ENCODE peak calls at places on chromosomes 13 and 19, in five cellular contexts. U, Z, X, C and W are unnamed samples. For H3K9me3, the result is how much of the 10 kb centered on the place peaks cover.

GRCh38 chr19:32230441-32230840 is 115.0 kb upstream of the ZNF507 start:
- DNase-seq in C (no peak), U (no peak), X (no peak), Z (no peak), W (no peak)

GRCh38 chr13:83184819-83185218 is 697.5 kb downstream of the SLITRK1 start:
- DNase-seq in U (no peak), Z (no peak), X (no peak), C (no peak), W (no peak)

GRCh38 chr13:29524641-29525040 is 70.8 kb downstream of the SLC7A1 start:
- DNase-seq in U (no peak), X (no peak), C (no peak), Z (no peak), W (no peak)

GRCh38 chr13:22837980-22838615 is 342.7 kb upstream of the SGCG start:
- DNase-seq in C (no peak), X (no peak), Z (no peak), U (no peak), W (no peak)

GRCh38 chr19:40231544-40232424 is 5.3 kb upstream of the CCNP start:
- DNase-seq in C (no peak), Z (no peak), U (no peak), X (no peak), W (no peak)

GRCh38 chr19:571127-571974 is 1.0 kb upstream of the BSG start:
- DNase-seq in X (peak), U (no peak), Z (no peak), C (no peak), W (peak)

GRCh38 chr13:60623131-60623530 is 226.1 kb downstream of the TDRD3 start:
- DNase-seq in C (no peak), X (no peak), U (no peak), Z (no peak), W (no peak)

GRCh38 chr13:36251528-36251927 is 37.2 kb upstream of the SOHLH2 start:
- DNase-seq in X (no peak), C (no peak), U (no peak), Z (no peak), W (no peak)

GRCh38 chr13:39976481-39976880 is 321.0 kb downstream of the COG6 start:
- DNase-seq in C (no peak), X (no peak), Z (no peak), U (no peak), W (no peak)

GRCh38 chr19:44777715-44778347 is at the start of gene CBLC:
- DNase-seq in X (no peak), U (peak), Z (no peak), C (no peak), W (no peak)

GRCh38 chr13:39406688-39407087 is 196.3 kb downstream of the LHFPL6 start:
- DNase-seq in C (no peak), Z (no peak), X (no peak), U (no peak), W (no peak)

GRCh38 chr13:86425127-86425526 is 625.9 kb upstream of the SLITRK6 start:
- DNase-seq in X (no peak), U (no peak), C (no peak), Z (no peak), W (no peak)

GRCh38 chr19:45767410-45767880 is 1.6 kb downstream of the SIX5 start:
- DNase-seq in X (no peak), C (peak), U (no peak), Z (peak), W (no peak)

GRCh38 chr13:28710161-28710560 is 8.6 kb downstream of the SLC46A3 start:
- DNase-seq in Z (no peak), X (no peak), U (no peak), C (no peak), W (no peak)

GRCh38 chr19:2488405-2488941 is 12.5 kb downstream of the GADD45B start:
- DNase-seq in X (no peak), C (no peak), U (no peak), Z (no peak), W (no peak)

GRCh38 chr19:1560281-1560882 is 7.7 kb downstream of the MEX3D start:
- DNase-seq in X (no peak), Z (no peak), U (no peak), C (no peak), W (no peak)

DNA sequence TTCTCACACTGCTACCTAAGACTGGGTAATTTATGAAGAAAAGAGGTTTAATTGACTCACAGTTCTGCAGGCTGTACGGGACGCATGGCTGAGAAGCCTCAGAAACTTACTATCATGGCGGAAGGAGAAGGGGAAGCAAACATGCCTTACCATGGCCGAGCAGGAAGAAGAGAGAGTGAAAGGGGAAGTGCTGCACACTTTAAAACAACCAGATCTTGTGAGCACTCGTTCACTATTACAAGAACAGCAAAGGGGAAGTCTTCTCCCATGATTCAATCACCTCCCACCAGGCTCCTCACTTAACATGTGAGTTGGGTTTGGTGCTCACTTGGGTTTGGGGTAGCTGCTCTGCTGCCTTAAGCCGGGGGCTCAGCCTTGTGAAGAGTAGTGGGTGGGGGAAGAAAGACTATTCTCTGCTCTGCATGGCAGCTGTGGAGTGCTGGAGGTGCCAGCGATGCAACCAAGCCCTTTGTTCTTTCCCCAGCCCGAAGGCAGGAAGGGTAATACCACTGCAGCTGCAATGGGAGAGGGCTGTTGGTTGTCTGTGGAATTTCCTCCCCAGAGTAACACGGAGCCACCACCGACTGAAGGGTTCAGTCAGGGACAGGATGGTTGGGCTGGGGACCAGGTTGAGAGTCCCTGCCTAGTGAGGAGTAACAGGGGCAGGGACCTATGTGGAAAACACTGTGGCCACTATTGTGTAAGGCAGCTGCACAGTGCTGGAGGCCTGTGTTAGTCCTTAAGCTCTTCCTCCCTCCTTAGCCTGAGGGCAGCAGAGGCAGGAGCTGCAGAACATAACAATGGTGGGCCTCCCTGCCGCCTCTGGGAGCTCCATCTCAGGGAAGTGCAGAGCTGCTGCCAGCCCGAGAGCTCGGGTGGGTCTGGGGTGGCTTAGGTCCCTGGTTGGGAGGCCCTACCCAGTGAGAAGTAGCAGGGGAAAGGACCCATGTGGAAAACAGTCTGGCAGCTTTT is 1262.5 kb downstream of the EFNB2 start:
- DNase-seq in Z (no peak), X (no peak), U (no peak), C (no peak), W (no peak)
- H3K9me3 ChIP-seq in Z (under half), X (under half), U (under half), C (under half), W (under half)

GRCh38 chr13:19324325-19324724 is 142.7 kb upstream of the TUBA3C start:
- DNase-seq in C (no peak), X (no peak), Z (no peak), U (no peak), W (no peak)
- H3K9me3 ChIP-seq in C (under half), X (under half), Z (under half), U (under half), W (under half)

GRCh38 chr13:112722433-112723250 is 32.8 kb downstream of the ATP11A start:
- DNase-seq in X (no peak), C (no peak), U (peak), Z (no peak), W (no peak)

GRCh38 chr13:112720814-112721197 is 31.0 kb downstream of the ATP11A start:
- DNase-seq in X (no peak), C (no peak), Z (no peak), U (no peak), W (no peak)

GRCh38 chr13:112719556-112719955 is 29.7 kb downstream of the ATP11A start:
- DNase-seq in X (no peak), U (no peak), Z (no peak), C (no peak), W (no peak)

GRCh38 chr13:112720251-112720650 is 30.4 kb downstream of the ATP11A start:
- DNase-seq in U (no peak), Z (no peak), C (no peak), X (no peak), W (no peak)

DNA sequence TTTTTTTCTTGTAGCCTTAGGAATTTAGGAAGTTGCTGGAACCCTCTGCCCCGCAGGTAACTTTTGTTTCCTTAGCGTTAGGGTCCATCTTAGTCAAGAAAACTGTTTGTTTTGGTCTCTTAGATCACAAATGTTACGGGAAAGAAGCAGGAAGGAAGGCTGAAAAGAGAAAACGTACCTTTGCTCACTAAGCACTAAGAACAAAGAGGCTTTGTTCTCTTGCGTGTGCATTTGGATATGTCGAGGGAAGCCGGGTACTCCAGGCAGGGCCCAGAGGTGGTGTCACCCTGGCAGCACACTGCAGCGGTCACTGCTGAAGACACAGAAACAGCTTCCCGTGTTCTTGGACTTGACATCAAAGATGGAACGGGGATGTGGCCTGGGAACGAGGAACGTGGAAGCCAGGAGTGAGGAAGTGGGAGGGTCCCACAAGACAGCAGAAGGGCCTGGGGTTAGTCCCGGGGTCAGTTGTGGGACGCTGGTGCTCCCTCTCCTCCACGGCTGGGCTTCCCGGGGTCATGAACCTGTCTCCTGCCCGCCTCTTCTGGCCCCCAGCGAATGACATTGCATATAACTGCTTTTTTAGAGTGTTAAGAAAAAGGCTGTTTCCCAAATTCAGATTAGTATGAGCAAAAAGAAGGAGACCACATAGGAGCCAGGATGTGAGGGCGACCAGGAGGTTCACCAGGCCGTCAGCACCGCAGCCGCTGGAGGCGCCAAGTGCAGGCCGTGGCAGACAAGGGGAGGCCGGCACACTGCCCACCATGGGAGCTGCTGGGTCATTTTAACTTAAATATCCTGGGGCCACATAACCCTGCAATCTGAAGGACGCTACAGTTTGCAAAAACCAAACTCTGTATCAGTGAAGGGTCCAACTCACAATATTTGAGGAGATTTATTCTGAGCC is 31.6 kb downstream of the ATP11A start:
- DNase-seq in C (no peak), Z (peak), X (no peak), U (no peak), W (no peak)
- H3K9me3 ChIP-seq in C (under half), Z (under half), X (under half), U (under half), W (under half)

GRCh38 chr19:57637379-57637778 is 4.4 kb downstream of the ZNF211 start:
- DNase-seq in C (no peak), Z (no peak), U (no peak), X (no peak), W (no peak)

GRCh38 chr19:57643734-57644133 is 10.8 kb downstream of the ZNF211 start:
- DNase-seq in Z (no peak), C (no peak), U (no peak), X (no peak), W (no peak)

GRCh38 chr19:57648336-57649003 is 15.5 kb downstream of the ZNF211 start:
- DNase-seq in U (no peak), C (no peak), Z (no peak), X (no peak), W (no peak)

GRCh38 chr19:57641715-57642234 is 8.8 kb downstream of the ZNF211 start:
- DNase-seq in U (no peak), C (no peak), Z (no peak), X (no peak), W (no peak)

DNA sequence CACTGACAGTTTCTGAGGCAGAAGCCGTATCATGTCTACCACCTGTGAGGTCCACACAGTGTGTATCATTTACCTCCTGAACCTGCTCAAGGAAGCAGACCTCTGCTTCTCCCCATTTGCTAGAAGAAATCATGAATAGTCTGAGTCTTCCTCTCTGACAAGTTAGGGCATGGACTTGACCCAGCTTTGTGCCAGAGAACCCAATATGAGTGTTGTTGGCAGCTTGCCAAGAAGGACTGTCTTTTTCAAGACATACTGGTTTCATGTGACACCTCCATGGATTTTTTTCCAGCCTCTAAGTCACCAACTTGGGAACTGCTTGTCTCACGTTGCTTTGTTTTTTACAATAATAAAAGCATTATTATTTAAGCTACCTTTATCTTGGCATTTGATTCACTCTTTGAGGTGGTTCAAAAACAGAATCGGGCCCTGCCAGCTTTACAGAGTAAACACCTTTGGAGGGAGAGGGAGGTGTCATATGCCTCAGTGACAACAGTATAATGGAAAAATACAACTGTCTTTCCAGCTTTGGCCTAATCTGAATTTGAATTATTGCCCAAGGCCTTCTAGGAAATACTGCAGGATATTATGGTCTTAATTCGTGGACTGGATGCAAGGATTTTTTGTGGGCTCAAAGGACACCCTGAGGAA is 9.6 kb downstream of the ZNF211 start:
- DNase-seq in U (no peak), Z (no peak), X (no peak), C (no peak), W (no peak)
- H3K9me3 ChIP-seq in U (under half), Z (half or more), X (half or more), C (under half), W (under half)

DNA sequence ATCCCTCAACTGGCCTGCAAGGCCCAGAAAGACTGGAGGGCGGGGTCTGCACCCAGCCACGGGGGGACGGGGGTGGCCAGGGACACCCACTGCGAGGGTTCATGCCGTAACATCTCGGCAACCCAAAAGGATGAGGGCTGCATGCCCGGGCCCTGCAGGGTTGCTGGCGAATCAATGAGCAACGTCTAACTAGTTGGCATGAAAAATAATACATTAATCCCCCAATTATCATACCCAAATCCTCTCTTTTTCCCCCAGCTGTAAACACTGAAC is 232.2 kb downstream of the TUBA3C start:
- DNase-seq in U (no peak), X (no peak), Z (no peak), C (no peak), W (no peak)
- H3K9me3 ChIP-seq in U (under half), X (under half), Z (under half), C (under half), W (under half)

DNA sequence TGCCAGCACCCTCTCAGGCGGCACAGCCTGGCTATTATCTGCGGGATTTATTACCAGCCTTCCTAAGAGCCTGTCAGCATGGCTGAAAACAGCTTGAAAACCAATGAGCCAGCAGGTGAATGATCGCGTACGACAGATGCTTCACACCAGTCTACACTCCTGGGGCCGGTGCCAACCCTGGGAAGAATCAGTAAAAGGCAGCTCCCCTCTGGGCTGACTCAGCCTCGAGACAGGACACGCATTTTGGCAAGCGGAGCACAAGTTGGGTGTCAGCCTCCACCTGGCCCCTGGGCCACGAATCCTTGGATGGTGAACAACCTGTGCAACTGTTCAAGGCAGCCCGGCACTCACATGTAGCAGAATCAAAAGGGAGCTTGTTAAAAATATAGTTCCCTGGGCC is 15.7 kb downstream of the EMP3 start:
- DNase-seq in C (peak), U (no peak), X (no peak), Z (peak), W (no peak)
- H3K9me3 ChIP-seq in C (under half), U (under half), X (under half), Z (under half), W (under half)